ENCODE peak calls at places on chromosomes 7 and 10, in nine cellular contexts. R, O, B, F, K, C, J, X and E are unnamed samples. For H3K4me1, the result is how much of the 10 kb centered on the place peaks cover.

GRCh38 chr10:75877877-75878276 is 446.5 kb downstream of the LRMDA start:
- DNase-seq in R (no peak), O (no peak), B (no peak), F (no peak), K (no peak), C (no peak), J (no peak), X (no peak), E (no peak)

GRCh38 chr7:128236924-128237586 is 4.0 kb upstream of the LEP start:
- DNase-seq in R (no peak), O (no peak), B (peak), F (no peak), K (no peak), C (no peak), J (no peak), X (no peak), E (no peak)

GRCh38 chr7:55065511-55066229 is 46.9 kb downstream of the EGFR start:
- DNase-seq in R (no peak), O (no peak), B (peak), F (no peak), K (no peak), C (no peak), J (no peak), X (no peak), E (no peak)

GRCh38 chr10:106619353-106619752 is 545.2 kb downstream of the SORCS1 start:
- DNase-seq in R (no peak), O (no peak), B (no peak), F (no peak), K (no peak), C (no peak), J (no peak), X (no peak), E (no peak)

GRCh38 chr10:131453772-131454634 is 142.5 kb upstream of the TCERG1L start:
- DNase-seq in R (peak), O (no peak), B (no peak), F (peak), K (no peak), C (no peak), J (peak), X (peak), E (peak)

GRCh38 chr7:2645274-2645868 is 13.6 kb downstream of the TTYH3 start:
- DNase-seq in R (no peak), O (no peak), B (no peak), F (no peak), K (no peak), C (no peak), J (peak), X (no peak), E (no peak)

GRCh38 chr10:92125169-92125543 is 165.7 kb downstream of the CPEB3 start:
- DNase-seq in R (no peak), O (no peak), B (no peak), F (no peak), K (no peak), C (no peak), J (no peak), X (no peak), E (no peak)

GRCh38 chr10:119135517-119135890 is 30.0 kb downstream of the SFXN4 start:
- DNase-seq in R (no peak), O (peak), B (peak), F (no peak), K (no peak), C (peak), J (no peak), X (no peak), E (no peak)

GRCh38 chr7:69428089-69428488 is 170.2 kb upstream of the AUTS2 start:
- DNase-seq in R (no peak), O (no peak), B (no peak), F (no peak), K (no peak), C (no peak), J (no peak), X (no peak), E (no peak)

GRCh38 chr7:134780166-134780853 is 876 bp downstream of the CALD1 start:
- DNase-seq in R (no peak), O (no peak), B (no peak), F (no peak), K (no peak), C (no peak), J (no peak), X (no peak), E (no peak)

GRCh38 chr10:22849077-22849810 is 78.6 kb upstream of the ARMC3 start:
- DNase-seq in R (peak), O (peak), B (no peak), F (peak), K (peak), C (no peak), J (no peak), X (no peak), E (peak)

GRCh38 chr10:119541046-119541445 is 1.5 kb downstream of the RGS10 start:
- DNase-seq in R (no peak), O (peak), B (peak), F (no peak), K (no peak), C (no peak), J (no peak), X (no peak), E (no peak)

GRCh38 chr7:149610441-149611011 is 112.9 kb upstream of the ZNF746 start:
- DNase-seq in R (no peak), O (peak), B (no peak), F (peak), K (no peak), C (no peak), J (no peak), X (no peak), E (no peak)

GRCh38 chr7:74191231-74191630 is 17.1 kb downstream of the EIF4H start:
- DNase-seq in R (no peak), O (peak), B (no peak), F (no peak), K (no peak), C (no peak), J (no peak), X (no peak), E (no peak)

GRCh38 chr7:107398161-107398560 is 71.7 kb upstream of the GPR22 start:
- DNase-seq in R (no peak), O (no peak), B (no peak), F (no peak), K (no peak), C (no peak), J (no peak), X (no peak), E (no peak)

GRCh38 chr10:3672220-3672619 is 112.8 kb downstream of the KLF6 start:
- DNase-seq in R (no peak), O (no peak), B (peak), F (no peak), K (no peak), C (no peak), J (peak), X (no peak), E (no peak)

GRCh38 chr7:5494683-5495561 is 71.3 kb upstream of the TNRC18 start:
- DNase-seq in R (no peak), O (peak), B (peak), F (peak), K (peak), C (no peak), J (peak), X (peak), E (peak)

GRCh38 chr10:74164641-74165529 is 13.9 kb downstream of the ADK start:
- DNase-seq in R (no peak), O (no peak), B (peak), F (no peak), K (no peak), C (no peak), J (no peak), X (no peak), E (no peak)

GRCh38 chr10:132942101-132942739 is at the start of gene CFAP46:
- DNase-seq in R (no peak), O (no peak), B (peak), F (peak), K (no peak), C (no peak), J (peak), X (no peak), E (no peak)

GRCh38 chr10:1199897-1200721 is 143.9 kb downstream of the WDR37 start:
- DNase-seq in R (no peak), O (no peak), B (no peak), F (no peak), K (no peak), C (no peak), J (no peak), X (no peak), E (peak)

GRCh38 chr10:84076540-84077195 is 62.6 kb upstream of the GHITM start:
- DNase-seq in R (no peak), O (no peak), B (peak), F (no peak), K (no peak), C (no peak), J (peak), X (no peak), E (no peak)

GRCh38 chr10:59434463-59435326 is 72.3 kb upstream of the FAM13C start:
- DNase-seq in R (no peak), O (no peak), B (peak), F (no peak), K (no peak), C (no peak), J (no peak), X (no peak), E (no peak)

GRCh38 chr10:99551158-99551557 is 18.4 kb downstream of the NKX2-3 start:
- DNase-seq in R (no peak), O (peak), B (peak), F (no peak), K (no peak), C (no peak), J (peak), X (no peak), E (peak)

GRCh38 chr10:22770270-22770669 is 55.9 kb upstream of the PIP4K2A start:
- DNase-seq in R (no peak), O (no peak), B (no peak), F (no peak), K (no peak), C (no peak), J (no peak), X (no peak), E (no peak)

GRCh38 chr10:110265573-110266193 is 39.0 kb downstream of the SMNDC1 start:
- DNase-seq in R (no peak), O (no peak), B (no peak), F (no peak), K (no peak), C (no peak), J (no peak), X (no peak), E (no peak)

GRCh38 chr7:76020031-76020714 is 25.8 kb upstream of the TMEM120A start:
- DNase-seq in R (peak), O (peak), B (peak), F (peak), K (peak), C (no peak), J (peak), X (peak), E (peak)

GRCh38 chr7:50697686-50698085 is 85.0 kb downstream of the GRB10 start:
- DNase-seq in R (no peak), O (peak), B (no peak), F (no peak), K (no peak), C (no peak), J (no peak), X (no peak), E (no peak)
- TF ChIP-seq CTCF in R (no peak), O (no peak), B (no peak), F (no peak), K (no peak), C (no peak), J (no peak), X (no peak), E (no peak)

DNA sequence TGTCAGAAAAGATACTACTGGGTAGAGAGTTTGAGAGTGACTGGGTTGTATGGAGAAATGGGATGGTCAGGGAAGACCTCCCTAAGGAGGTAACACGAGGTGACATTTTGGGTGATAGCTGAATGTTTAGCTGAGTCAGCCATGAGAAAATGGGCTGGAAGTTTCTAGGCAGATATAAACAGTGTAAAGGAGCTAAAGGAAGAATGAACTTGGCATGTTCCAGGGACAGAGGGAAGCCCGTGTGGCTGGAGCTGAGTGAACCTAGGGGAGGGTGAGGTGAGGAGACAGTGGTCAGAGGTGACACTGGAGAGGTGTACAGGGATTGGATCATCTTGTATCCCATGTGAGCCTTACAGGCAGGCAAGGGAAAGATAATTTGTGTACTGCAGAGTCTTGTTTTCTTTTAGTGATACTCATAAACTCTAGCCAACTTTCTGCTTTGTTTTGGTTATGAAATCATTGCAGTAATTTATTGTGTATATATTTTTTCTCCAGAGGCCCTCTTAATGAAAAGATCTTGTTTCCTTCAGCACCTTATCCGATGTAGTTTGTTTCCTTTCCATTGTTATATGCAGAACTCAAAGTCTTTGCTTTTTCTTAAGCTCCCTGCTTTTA is 1.8 kb downstream of the STARD3NL start:
- DNase-seq in R (no peak), O (no peak), B (peak), F (peak), K (no peak), C (no peak), J (no peak), X (no peak), E (no peak)
- H3K4me3 ChIP-seq in R (no peak), O (no peak), B (peak), F (peak), K (peak), C (no peak), J (no peak), X (no peak), E (no peak)

DNA sequence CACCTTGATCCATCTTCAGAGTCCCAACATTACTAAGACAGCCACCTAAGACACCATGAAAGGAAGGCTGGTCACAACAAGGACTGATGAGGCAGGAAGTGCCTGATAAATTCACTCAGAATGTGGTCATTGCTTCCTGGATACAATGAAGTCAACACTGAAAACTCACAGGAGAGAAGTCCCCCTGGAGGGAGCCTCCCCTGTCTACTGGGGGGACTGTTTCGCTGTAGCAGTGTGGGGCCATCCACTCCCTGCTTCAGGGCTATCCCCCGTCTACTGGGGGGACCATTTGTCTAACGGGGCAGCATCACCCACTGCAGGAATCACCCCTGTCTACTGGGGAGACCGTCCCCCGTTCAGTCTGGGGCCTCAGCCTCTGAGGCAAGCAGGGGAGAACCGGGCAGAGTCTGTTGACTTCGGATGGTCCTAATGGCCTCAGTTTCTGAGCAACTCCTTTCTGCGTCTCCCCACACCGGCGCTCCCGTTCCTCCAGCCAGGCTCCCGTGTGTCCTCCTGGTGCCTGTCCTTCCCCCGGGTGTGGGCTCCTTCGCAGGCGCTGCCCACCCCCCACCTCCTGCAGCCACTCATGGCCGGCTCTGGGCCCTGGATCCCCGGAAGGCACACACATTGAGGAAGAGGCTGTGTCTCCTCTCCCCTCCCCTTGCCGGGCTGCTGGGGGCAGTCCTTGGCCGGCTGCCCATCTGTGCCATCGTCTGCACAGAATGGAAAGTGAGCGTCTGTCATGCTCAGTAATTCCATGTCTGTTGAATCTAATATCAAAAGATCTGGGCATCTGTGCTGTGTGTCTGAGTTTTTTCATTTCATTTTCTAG is 59.9 kb upstream of the DNAJB6 start:
- DNase-seq in R (no peak), O (peak), B (peak), F (no peak), K (no peak), C (no peak), J (peak), X (no peak), E (no peak)
- H3K4me1 ChIP-seq in R (under half), O (under half), B (under half), F (under half), K (under half), C (under half), J (under half), X (under half), E (under half)

DNA sequence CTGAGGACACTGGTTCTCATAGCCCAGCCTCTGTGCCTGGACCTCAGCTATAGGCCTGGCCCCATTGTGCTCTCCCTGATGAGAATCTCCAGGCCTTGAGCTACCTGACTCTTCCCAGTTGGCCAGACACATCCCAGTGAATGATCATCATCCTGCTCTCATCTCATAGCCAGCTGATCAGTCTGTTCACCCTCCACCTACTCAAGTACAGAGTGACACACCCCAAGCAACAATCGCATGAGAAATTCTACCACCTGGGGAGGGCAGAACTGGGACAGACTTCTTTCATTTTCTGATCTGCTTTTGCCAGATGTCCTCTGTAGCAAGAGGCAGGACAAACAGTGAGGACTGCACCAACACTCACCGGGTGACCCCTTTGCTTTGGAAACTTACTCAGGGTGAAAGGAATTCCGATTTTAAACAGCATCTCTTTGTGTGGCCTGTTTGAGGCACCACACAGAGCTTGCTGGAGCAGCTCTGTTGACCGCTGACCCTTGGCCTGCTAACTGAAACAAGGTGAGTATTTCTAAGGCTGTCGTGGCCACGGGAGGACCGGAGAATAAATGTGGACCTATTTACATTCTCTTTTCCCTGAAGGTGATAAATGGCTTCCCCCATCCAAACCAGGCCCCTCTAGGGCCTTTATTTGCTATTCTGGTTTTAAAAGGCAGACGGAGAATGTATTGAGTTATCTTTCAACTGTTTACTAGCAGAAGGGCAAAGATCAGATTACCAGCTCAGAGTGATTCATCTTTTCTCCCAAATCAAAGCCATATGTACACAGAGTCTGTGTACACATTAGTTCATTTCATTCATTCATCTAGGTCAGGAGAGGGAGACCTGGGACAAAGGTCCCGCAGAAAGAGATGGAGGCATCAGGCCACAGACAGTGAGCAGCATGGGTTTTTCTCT is 181.4 kb upstream of the TNS3 start:
- DNase-seq in R (peak), O (no peak), B (peak), F (no peak), K (no peak), C (no peak), J (peak), X (no peak), E (peak)
- TF ChIP-seq CTCF in R (no peak), O (no peak), B (no peak), F (no peak), K (no peak), C (no peak), J (no peak), X (no peak), E (no peak)

DNA sequence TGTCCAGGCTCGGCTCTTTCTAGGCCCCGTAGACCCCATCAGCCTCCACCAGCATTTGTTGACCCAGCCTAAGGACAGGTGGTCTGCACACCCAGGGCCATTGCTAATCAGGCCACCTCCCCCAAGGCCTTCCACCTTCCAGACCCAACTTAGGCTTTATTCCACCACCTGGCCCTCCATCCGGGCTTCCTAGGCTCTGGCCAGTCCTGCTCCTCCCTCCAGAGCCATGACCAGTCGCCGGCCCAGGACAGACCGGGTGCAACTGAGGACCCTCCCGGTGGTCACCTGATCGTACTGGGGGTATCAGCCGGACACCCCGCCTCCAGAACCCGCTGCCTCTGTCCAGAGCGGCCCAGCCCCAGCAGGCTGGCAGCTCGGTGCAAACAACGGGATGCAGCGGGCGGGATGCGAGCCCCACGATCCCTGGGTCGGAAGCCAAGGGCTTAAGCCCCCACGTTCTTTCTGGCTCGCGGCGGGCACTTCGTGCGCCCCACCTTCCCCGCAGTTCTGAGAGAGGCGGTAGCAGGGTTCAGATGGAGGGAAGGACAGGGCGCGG is 545 bp downstream of the NACAD start:
- DNase-seq in R (no peak), O (peak), B (no peak), F (no peak), K (no peak), C (no peak), J (no peak), X (no peak), E (no peak)
- H3K4me3 ChIP-seq in R (peak), O (peak), B (peak), F (peak), K (peak), C (peak), J (peak), X (no peak), E (peak)

GRCh38 chr10:29709484-29710002 is 74.8 kb upstream of the SVIL start:
- DNase-seq in R (no peak), O (no peak), B (no peak), F (no peak), K (no peak), C (no peak), J (no peak), X (no peak), E (no peak)
- H3K4me1 ChIP-seq in R (under half), O (half or more), B (under half), F (under half), K (under half), C (under half), J (under half), X (under half), E (under half)

DNA sequence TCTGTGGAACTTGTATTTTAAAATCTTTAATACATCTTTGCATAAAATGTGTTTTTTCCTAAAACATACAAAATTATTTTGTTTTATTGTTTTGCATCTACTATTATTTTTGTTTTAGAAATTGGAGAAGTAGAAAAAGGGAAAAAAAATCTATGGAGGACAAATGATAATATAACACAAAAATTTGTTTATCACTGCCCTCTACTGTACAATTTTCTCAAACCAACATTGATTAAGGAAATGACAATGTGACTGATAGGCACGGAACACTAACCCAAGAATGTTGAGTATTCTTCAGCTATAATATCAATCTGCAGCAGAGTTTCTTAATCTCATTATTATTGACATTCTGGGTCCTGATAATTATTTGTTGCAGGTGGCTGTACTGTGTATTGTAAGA is 9.5 kb upstream of the ING3 start:
- DNase-seq in R (no peak), O (no peak), B (no peak), F (no peak), K (no peak), C (no peak), J (no peak), X (no peak), E (no peak)
- TF ChIP-seq CTCF in R (no peak), O (no peak), B (peak), F (peak), K (peak), C (no peak), J (no peak), X (peak), E (no peak)

GRCh38 chr7:138465046-138465445 is 5.0 kb downstream of the TRIM24 start:
- DNase-seq in R (no peak), O (no peak), B (peak), F (no peak), K (no peak), C (no peak), J (no peak), X (no peak), E (no peak)
- H3K4me3 ChIP-seq in R (no peak), O (no peak), B (no peak), F (no peak), K (no peak), C (no peak), J (no peak), X (no peak), E (no peak)

GRCh38 chr10:102783541-102783930 is 39.8 kb downstream of the WBP1L start:
- DNase-seq in R (no peak), O (no peak), B (no peak), F (no peak), K (no peak), C (no peak), J (no peak), X (no peak), E (no peak)
- H3K4me1 ChIP-seq in R (half or more), O (half or more), B (under half), F (under half), K (half or more), C (half or more), J (under half), X (under half), E (under half)